ENCODE peak calls at places on chromosome 6, in seven cellular contexts. K is ovary, F is mesenchymal stem cell, J is small intestine, W is colonic mucosa, O is Panc1, C is RWPE2. D is an unnamed sample.

GRCh38 chr6:122042851-122043250 is 356.6 kb upstream of the HSF2 start:
- DNase-seq in K (peak; percentile 48), F (peak; percentile 32), J (no peak), W (no peak), O (no peak), C (no peak), D (no peak)

GRCh38 chr6:168130168-168130651 is 51.2 kb upstream of the FRMD1 start:
- DNase-seq in K (no peak), F (no peak), J (no peak), W (peak; percentile 15), O (no peak), C (no peak), D (no peak)

GRCh38 chr6:68343901-68344300 is 291.2 kb upstream of the ADGRB3 start:
- DNase-seq in K (no peak), F (peak; percentile 45), J (no peak), W (no peak), O (peak; percentile 22), C (no peak), D (no peak)

GRCh38 chr6:75306074-75306473 is 21.5 kb upstream of the TMEM30A start:
- DNase-seq in K (no peak), F (peak; percentile 44), J (no peak), W (no peak), O (no peak), C (no peak), D (no peak)

GRCh38 chr6:134122775-134123174 is 70.4 kb upstream of the SLC2A12 start:
- DNase-seq in K (no peak), F (no peak), J (no peak), W (no peak), O (no peak), C (no peak), D (no peak)

GRCh38 chr6:37630281-37630799 is 67.3 kb downstream of the MDGA1 start:
- DNase-seq in K (no peak), F (peak; percentile 97), J (no peak), W (no peak), O (peak; percentile 48), C (peak; percentile 94), D (no peak)

GRCh38 chr6:113018351-113019151 is 671.4 kb downstream of the RFPL4B start:
- DNase-seq in K (peak; percentile 9), F (peak; percentile 84), J (peak; percentile 3), W (peak; percentile 51), O (no peak), C (no peak), D (no peak)

GRCh38 chr6:106315765-106316375 is 9.7 kb downstream of the ATG5 start:
- DNase-seq in K (no peak), F (no peak), J (no peak), W (no peak), O (no peak), C (no peak), D (no peak)

GRCh38 chr6:169269180-169270076 is 15.8 kb upstream of the THBS2 start:
- DNase-seq in K (peak; percentile 55), F (no peak), J (no peak), W (no peak), O (no peak), C (no peak), D (no peak)

GRCh38 chr6:43307451-43308100 is 1.1 kb downstream of the CRIP3 start:
- DNase-seq in K (no peak), F (no peak), J (no peak), W (no peak), O (no peak), C (no peak), D (no peak)

GRCh38 chr6:87154641-87155271 is 609 bp upstream of the ZNF292 start:
- DNase-seq in K (no peak), F (peak; percentile 91), J (peak; percentile 79), W (no peak), O (no peak), C (no peak), D (no peak)

GRCh38 chr6:80639243-80639642 is 532.8 kb downstream of the BCKDHB start:
- DNase-seq in K (no peak), F (peak; percentile 96), J (no peak), W (no peak), O (no peak), C (no peak), D (no peak)

GRCh38 chr6:155069543-155069942 is 74.4 kb downstream of the TIAM2 start:
- DNase-seq in K (no peak), F (no peak), J (no peak), W (no peak), O (no peak), C (no peak), D (no peak)

GRCh38 chr6:2725999-2726567 is 24.6 kb downstream of the MYLK4 start:
- DNase-seq in K (no peak), F (peak; percentile 55), J (peak; percentile 3), W (no peak), O (no peak), C (no peak), D (no peak)

GRCh38 chr6:43667245-43668150 is 20.1 kb downstream of the MRPS18A start:
- DNase-seq in K (peak; percentile 90), F (peak; percentile 68), J (peak; percentile 90), W (peak; percentile 95), O (no peak), C (no peak), D (peak; percentile 85)

GRCh38 chr6:163419413-163420314 is 5.1 kb downstream of the QKI start:
- DNase-seq in K (no peak), F (peak; percentile 41), J (no peak), W (no peak), O (no peak), C (no peak), D (no peak)

GRCh38 chr6:88616380-88616779 is 347.0 kb downstream of the RNGTT start:
- DNase-seq in K (no peak), F (no peak), J (no peak), W (no peak), O (no peak), C (no peak), D (no peak)

GRCh38 chr6:5671162-5671561 is 335.6 kb downstream of the NRN1 start:
- DNase-seq in K (no peak), F (peak; percentile 75), J (peak; percentile 6), W (no peak), O (no peak), C (no peak), D (peak; percentile 51)

GRCh38 chr6:53009511-53009910 is 14.4 kb upstream of the GSTA4 start:
- DNase-seq in K (no peak), F (no peak), J (no peak), W (no peak), O (no peak), C (no peak), D (no peak)
- H3K36me3 ChIP-seq in K (no peaks in the 10 kb centered on the region), F (peaks cover 89% of the 10 kb centered on the region), J (peaks cover 18% of the 10 kb centered on the region), W (peaks cover 4% of the 10 kb centered on the region), O (no peaks in the 10 kb centered on the region), C (peaks cover 24% of the 10 kb centered on the region), D (peaks cover 96% of the 10 kb centered on the region)

GRCh38 chr6:34646714-34647113 is 49.9 kb downstream of the ILRUN start:
- DNase-seq in K (no peak), F (no peak), J (no peak), W (no peak), O (no peak), C (no peak), D (no peak)

GRCh38 chr6:34648808-34649207 is 47.8 kb downstream of the ILRUN start:
- DNase-seq in K (no peak), F (no peak), J (no peak), W (no peak), O (no peak), C (no peak), D (no peak)

GRCh38 chr6:34642427-34642826 is 54.1 kb downstream of the ILRUN start:
- DNase-seq in K (no peak), F (no peak), J (no peak), W (no peak), O (no peak), C (no peak), D (no peak)

GRCh38 chr6:34645627-34646026 is 50.9 kb downstream of the ILRUN start:
- DNase-seq in K (no peak), F (no peak), J (no peak), W (no peak), O (no peak), C (no peak), D (no peak)

GRCh38 chr6:34644716-34645115 is 51.9 kb downstream of the ILRUN start:
- DNase-seq in K (no peak), F (no peak), J (no peak), W (no peak), O (no peak), C (no peak), D (no peak)
- H3K36me3 ChIP-seq in K (no peaks in the 10 kb centered on the region), F (peaks cover 53% of the 10 kb centered on the region), J (peaks cover 6% of the 10 kb centered on the region), W (no peaks in the 10 kb centered on the region), O (peaks cover 2% of the 10 kb centered on the region), C (peaks cover 40% of the 10 kb centered on the region), D (peaks cover 33% of the 10 kb centered on the region)

GRCh38 chr6:111274593-111275217 is 187.4 kb downstream of the SLC16A10 start:
- DNase-seq in K (no peak), F (no peak), J (no peak), W (no peak), O (no peak), C (no peak), D (no peak)

GRCh38 chr6:111277819-111278218 is 190.5 kb downstream of the SLC16A10 start:
- DNase-seq in K (no peak), F (no peak), J (peak; percentile 52), W (no peak), O (no peak), C (no peak), D (no peak)

GRCh38 chr6:111278738-111279137 is 191.4 kb downstream of the SLC16A10 start:
- DNase-seq in K (no peak), F (no peak), J (peak; percentile 68), W (no peak), O (no peak), C (no peak), D (no peak)

GRCh38 chr6:111276736-111277135 is 189.4 kb downstream of the SLC16A10 start:
- DNase-seq in K (no peak), F (no peak), J (no peak), W (no peak), O (no peak), C (no peak), D (no peak)

GRCh38 chr6:111276335-111276734 is 189.0 kb downstream of the SLC16A10 start:
- DNase-seq in K (no peak), F (no peak), J (no peak), W (no peak), O (no peak), C (no peak), D (no peak)
- H3K36me3 ChIP-seq in K (no peaks in the 10 kb centered on the region), F (peaks cover 72% of the 10 kb centered on the region), J (peaks cover 16% of the 10 kb centered on the region), W (peaks cover 14% of the 10 kb centered on the region), O (no peaks in the 10 kb centered on the region), C (peaks cover 61% of the 10 kb centered on the region), D (peaks cover 51% of the 10 kb centered on the region)

DNA sequence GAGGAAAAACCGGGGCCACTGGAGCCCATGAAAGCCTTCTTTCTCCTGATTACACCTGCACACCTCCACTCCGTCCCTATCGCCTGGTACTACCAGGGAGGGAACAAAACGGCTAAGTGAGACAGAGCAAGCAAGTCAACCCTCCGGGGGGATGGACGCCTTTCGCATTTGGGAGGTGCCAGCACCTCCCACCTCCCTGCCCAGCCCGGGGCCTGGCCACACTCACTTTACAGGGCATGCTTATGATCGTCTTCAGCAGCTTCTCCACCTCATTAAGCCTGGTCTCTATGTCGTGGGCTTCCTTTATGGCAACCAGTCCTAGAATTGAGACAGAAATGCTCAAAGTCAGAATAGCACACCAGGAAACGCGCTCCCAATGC is 13.7 kb downstream of the PXDC1 start:
- DNase-seq in K (no peak), F (no peak), J (no peak), W (no peak), O (no peak), C (no peak), D (no peak)
- H3K36me3 ChIP-seq in K (no peaks in the 10 kb centered on the region), F (peaks cover 69% of the 10 kb centered on the region), J (no peaks in the 10 kb centered on the region), W (no peaks in the 10 kb centered on the region), O (no peaks in the 10 kb centered on the region), C (peaks cover 79% of the 10 kb centered on the region), D (peaks cover 58% of the 10 kb centered on the region)